ENCODE peak calls at places on chromosomes 4 and X, in six cellular contexts. C is GM06990, I is GM12864, Z is NCI-H460, G is nephron progenitor cell, T is NCI-H1417. E is an unnamed sample.

GRCh38 chrX:40189018-40189417 is 91.3 kb upstream of the BCOR start:
- DNase-seq in C (no peak), I (no peak), Z (no peak), G (no peak), T (no peak), E (no peak)

GRCh38 chr4:76198411-76199237 is 15.0 kb downstream of the SCARB2 start:
- DNase-seq in C (peak), I (peak), Z (no peak), G (peak), T (peak), E (peak)

GRCh38 chr4:187617117-187617516 is 378.5 kb upstream of the ZFP42 start:
- DNase-seq in C (no peak), I (no peak), Z (no peak), G (no peak), T (no peak), E (no peak)

GRCh38 chr4:73019462-73020047 is 50.0 kb downstream of the COX18 start:
- DNase-seq in C (no peak), I (no peak), Z (peak), G (peak), T (peak), E (peak)

GRCh38 chr4:141636771-141637460 is 533 bp downstream of the IL15 start:
- DNase-seq in C (peak), I (no peak), Z (peak), G (peak), T (peak), E (peak)

GRCh38 chrX:42140320-42140719 is 217.0 kb upstream of the CASK start:
- DNase-seq in C (no peak), I (no peak), Z (no peak), G (no peak), T (no peak), E (no peak)

GRCh38 chr4:8192748-8193738 is 6.0 kb upstream of the SH3TC1 start:
- DNase-seq in C (peak), I (peak), Z (peak), G (peak), T (peak), E (peak)

GRCh38 chr4:4433941-4434340 is 47.0 kb downstream of the NSG1 start:
- DNase-seq in C (no peak), I (no peak), Z (no peak), G (no peak), T (no peak), E (no peak)

GRCh38 chr4:90030202-90030601 is 97.0 kb upstream of the CCSER1 start:
- DNase-seq in C (no peak), I (no peak), Z (no peak), G (no peak), T (no peak), E (no peak)

GRCh38 chrX:115226929-115227328 is 7.0 kb downstream of the LRCH2 start:
- DNase-seq in C (no peak), I (no peak), Z (peak), G (no peak), T (peak), E (no peak)

GRCh38 chr4:48756689-48757220 is 23.3 kb downstream of the FRYL start:
- DNase-seq in C (no peak), I (no peak), Z (no peak), G (no peak), T (no peak), E (no peak)

GRCh38 chr4:66475596-66475995 is 805.3 kb upstream of the EPHA5 start:
- DNase-seq in C (no peak), I (no peak), Z (no peak), G (no peak), T (no peak), E (no peak)

GRCh38 chr4:105122334-105122733 is 24.3 kb upstream of the TET2 start:
- DNase-seq in C (no peak), I (no peak), Z (peak), G (no peak), T (no peak), E (no peak)

GRCh38 chr4:48813984-48814383 is 16.9 kb upstream of the OCIAD1 start:
- DNase-seq in C (peak), I (peak), Z (no peak), G (no peak), T (peak), E (peak)

GRCh38 chrX:103536071-103536470 is 16.8 kb upstream of the RAB40A start:
- DNase-seq in C (no peak), I (no peak), Z (no peak), G (no peak), T (no peak), E (no peak)

GRCh38 chr4:20687894-20688293 is 12.4 kb upstream of the PACRGL start:
- DNase-seq in C (no peak), I (no peak), Z (no peak), G (peak), T (no peak), E (no peak)

GRCh38 chr4:51942108-51942832 is 77.9 kb downstream of the LRRC66 start:
- DNase-seq in C (no peak), I (no peak), Z (no peak), G (no peak), T (no peak), E (no peak)

GRCh38 chrX:135389717-135390116 is 32.0 kb upstream of the SMIM10L2A start:
- DNase-seq in C (no peak), I (no peak), Z (peak), G (no peak), T (no peak), E (no peak)

GRCh38 chr4:103002551-103002950 is 17.0 kb downstream of the SLC9B1 start:
- DNase-seq in C (no peak), I (no peak), Z (no peak), G (no peak), T (no peak), E (no peak)

GRCh38 chr4:173318648-173319211 is 15.4 kb downstream of the HMGB2 start:
- DNase-seq in C (peak), I (no peak), Z (peak), G (no peak), T (peak), E (no peak)

E was measured in GM13977.